ENCODE peak calls at places on chromosomes 2 and 18, in nine cellular contexts. Q, T, H, A, C, K, B, I and S are unnamed samples.
A peak's percentile ranks its signal among the peaks of the same experiment; 100 is the strongest.

GRCh38 chr18:48935433-48935774 is 15.4 kb downstream of the SMAD7 start:
- DNase-seq in Q (no peak), T (no peak), H (no peak), A (no peak), C (no peak), K (no peak), B (no peak), I (no peak), S (no peak)

GRCh38 chr2:187553908-187554703 is at the start of gene TFPI:
- DNase-seq in Q (peak; percentile 39), T (peak; percentile 64), H (no peak), A (no peak), C (no peak), K (peak; percentile 38), B (no peak), I (peak; percentile 72), S (no peak)

GRCh38 chr2:232980683-232981082 is 32.4 kb downstream of the NGEF start:
- DNase-seq in Q (peak; percentile 12), T (no peak), H (no peak), A (no peak), C (no peak), K (no peak), B (peak; percentile 82), I (peak; percentile 26), S (no peak)

GRCh38 chr2:168934826-168935225 is 33.7 kb downstream of the G6PC2 start:
- DNase-seq in Q (no peak), T (no peak), H (no peak), A (no peak), C (no peak), K (no peak), B (no peak), I (no peak), S (no peak)

GRCh38 chr2:96882230-96882629 is 12.3 kb upstream of the SEMA4C start:
- DNase-seq in Q (no peak), T (no peak), H (no peak), A (no peak), C (no peak), K (no peak), B (no peak), I (no peak), S (no peak)

GRCh38 chr18:75418293-75418692 is 9.2 kb downstream of the SMIM21 start:
- DNase-seq in Q (no peak), T (no peak), H (no peak), A (no peak), C (peak; percentile 5), K (no peak), B (no peak), I (no peak), S (no peak)

GRCh38 chr2:236862526-236862925 is 223.2 kb upstream of the COPS8 start:
- DNase-seq in Q (no peak), T (no peak), H (peak; percentile 79), A (no peak), C (no peak), K (peak; percentile 13), B (no peak), I (no peak), S (no peak)

GRCh38 chr2:134401081-134401497 is 147.2 kb downstream of the MGAT5 start:
- DNase-seq in Q (no peak), T (no peak), H (no peak), A (no peak), C (no peak), K (peak; percentile 37), B (no peak), I (no peak), S (no peak)

GRCh38 chr2:233492738-233493137 is 73.8 kb downstream of the USP40 start:
- DNase-seq in Q (no peak), T (no peak), H (no peak), A (no peak), C (no peak), K (no peak), B (no peak), I (no peak), S (no peak)

GRCh38 chr18:55503167-55503820 is 84.7 kb downstream of the TCF4 start:
- DNase-seq in Q (no peak), T (no peak), H (no peak), A (no peak), C (no peak), K (no peak), B (no peak), I (peak; percentile 87), S (no peak)

GRCh38 chr2:120445431-120446143 is 99.7 kb downstream of the INHBB start:
- DNase-seq in Q (no peak), T (peak; percentile 77), H (no peak), A (no peak), C (no peak), K (no peak), B (peak; percentile 59), I (peak; percentile 35), S (no peak)

GRCh38 chr2:228653884-228654283 is 472.4 kb upstream of the SPHKAP start:
- DNase-seq in Q (no peak), T (no peak), H (no peak), A (no peak), C (no peak), K (no peak), B (no peak), I (no peak), S (no peak)

GRCh38 chr2:113218283-113219091 is 44.7 kb downstream of the PSD4 start:
- DNase-seq in Q (peak; percentile 59), T (peak; percentile 97), H (no peak), A (no peak), C (peak; percentile 86), K (no peak), B (no peak), I (peak; percentile 65), S (no peak)

GRCh38 chr2:151192681-151193080 is 69.0 kb downstream of the RBM43 start:
- DNase-seq in Q (no peak), T (no peak), H (no peak), A (no peak), C (no peak), K (no peak), B (no peak), I (no peak), S (no peak)

GRCh38 chr18:59265246-59266018 is 7.8 kb downstream of the RAX start:
- DNase-seq in Q (no peak), T (no peak), H (no peak), A (no peak), C (peak; percentile 71), K (no peak), B (no peak), I (no peak), S (no peak)

DNA sequence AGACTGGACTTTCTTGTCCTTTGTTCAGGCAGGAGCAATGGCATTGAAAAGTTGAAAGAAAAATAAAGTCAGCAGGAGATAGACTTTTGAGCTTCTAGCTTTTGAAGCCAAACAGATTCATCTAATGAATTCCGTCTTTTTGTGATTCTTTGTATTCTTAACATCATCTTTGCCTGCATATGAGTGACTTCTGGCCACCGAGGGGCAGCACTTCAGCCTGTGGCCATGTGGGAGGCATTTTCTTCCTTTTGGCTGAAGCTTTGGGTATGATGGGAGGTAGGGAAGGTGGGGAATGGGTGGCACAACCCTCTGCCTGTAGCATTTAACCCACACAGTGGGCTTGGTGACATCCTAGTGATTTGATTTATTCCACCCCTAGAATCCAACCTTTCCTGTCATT is 220.6 kb downstream of the SETBP1 start:
- DNase-seq in Q (no peak), T (no peak), H (no peak), A (no peak), C (no peak), K (no peak), B (no peak), I (no peak), S (no peak)
- TF ChIP-seq CTCF in Q (peak; percentile 55), T (no peak), H (no peak), A (no peak), C (no peak), K (no peak), B (no peak), I (peak; percentile 13), S (no peak)

GRCh38 chr2:118013724-118014491 is at the start of gene CCDC93:
- DNase-seq in Q (peak; percentile 63), T (peak; percentile 72), H (no peak), A (peak; percentile 76), C (peak; percentile 95), K (peak; percentile 82), B (peak; percentile 73), I (peak; percentile 75), S (peak; percentile 83)
- TF ChIP-seq CTCF in Q (no peak), T (peak; percentile 1), H (no peak), A (no peak), C (no peak), K (no peak), B (no peak), I (no peak), S (no peak)

GRCh38 chr18:41532344-41533086 is 422.5 kb upstream of the PIK3C3 start:
- DNase-seq in Q (no peak), T (no peak), H (no peak), A (no peak), C (no peak), K (no peak), B (no peak), I (no peak), S (no peak)
- TF ChIP-seq CTCF in Q (peak; percentile 29), T (no peak), H (no peak), A (no peak), C (no peak), K (no peak), B (peak; percentile 26), I (no peak), S (no peak)

GRCh38 chr2:207473866-207474251 is 55.9 kb upstream of the CREB1 start:
- DNase-seq in Q (no peak), T (no peak), H (no peak), A (no peak), C (no peak), K (no peak), B (no peak), I (no peak), S (no peak)

GRCh38 chr2:207474871-207475485 is 54.8 kb upstream of the CREB1 start:
- DNase-seq in Q (peak; percentile 55), T (peak; percentile 47), H (no peak), A (no peak), C (no peak), K (peak; percentile 44), B (no peak), I (peak; percentile 36), S (no peak)

GRCh38 chr2:207471261-207471660 is 58.5 kb upstream of the CREB1 start:
- DNase-seq in Q (no peak), T (no peak), H (no peak), A (no peak), C (no peak), K (no peak), B (no peak), I (no peak), S (no peak)

GRCh38 chr2:207472343-207473202 is 57.2 kb upstream of the CREB1 start:
- DNase-seq in Q (no peak), T (no peak), H (no peak), A (no peak), C (no peak), K (no peak), B (no peak), I (peak; percentile 55), S (no peak)

DNA sequence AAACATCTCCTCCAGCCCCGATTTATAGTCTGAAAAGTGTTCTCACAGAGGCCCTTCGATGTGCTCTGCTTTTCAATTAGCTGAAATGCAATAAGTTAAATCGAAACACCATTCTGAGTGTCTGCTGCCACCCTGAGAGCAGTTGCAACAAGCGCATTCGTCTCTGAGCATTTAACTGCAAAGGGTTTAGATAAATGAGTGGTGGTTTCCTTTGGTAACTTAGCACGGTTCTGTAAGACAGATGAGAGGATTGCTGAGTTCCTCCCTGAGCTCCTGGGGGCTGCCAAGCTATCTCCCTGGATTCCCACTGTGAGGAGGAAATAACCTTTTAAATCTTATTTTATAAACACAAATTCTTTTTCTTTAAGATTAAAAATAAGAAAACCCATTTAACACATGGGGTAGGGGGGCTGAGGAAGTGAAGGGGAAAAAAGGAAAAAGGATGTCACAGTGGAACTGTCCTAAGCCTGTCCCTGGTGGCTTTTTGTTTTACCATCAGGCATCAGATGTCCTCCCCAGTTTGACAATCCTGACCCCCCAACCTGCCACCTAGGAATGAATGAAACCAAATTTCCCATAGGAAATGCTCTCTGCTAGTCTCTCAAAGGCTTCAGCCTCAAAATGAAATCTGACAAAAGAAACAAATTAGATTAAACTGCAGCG is 56.4 kb upstream of the CREB1 start:
- DNase-seq in Q (peak; percentile 71), T (peak; percentile 30), H (no peak), A (no peak), C (no peak), K (peak; percentile 39), B (peak; percentile 46), I (peak; percentile 82), S (peak; percentile 33)
- TF ChIP-seq CTCF in Q (peak; percentile 82), T (peak; percentile 58), H (peak; percentile 38), A (no peak), C (peak; percentile 91), K (peak; percentile 46), B (peak; percentile 64), I (peak; percentile 88), S (peak; percentile 46)